ENCODE peak calls at places on chromosome 15, in four cellular contexts. Q, M, U and G are unnamed samples.

GRCh38 chr15:97759363-97759762 is 201.1 kb upstream of the ARRDC4 start:
- DNase-seq in U (no peak), Q (peak; percentile 75), M (peak; percentile 81), G (no peak)

GRCh38 chr15:99916668-99917223 is 183.5 kb upstream of the LYSMD4 start:
- DNase-seq in U (no peak), Q (no peak), M (no peak), G (no peak)

GRCh38 chr15:79218588-79219200 is 63.8 kb upstream of the ANKRD34C start:
- DNase-seq in M (peak; percentile 4), Q (peak; percentile 57), U (no peak), G (no peak)

GRCh38 chr15:28888900-28889299 is 3.1 kb downstream of the APBA2 start:
- DNase-seq in M (no peak), Q (no peak), U (no peak), G (no peak)

GRCh38 chr15:44188810-44189209 is 6.3 kb downstream of the FRMD5 start:
- DNase-seq in U (no peak), M (no peak), Q (no peak), G (no peak)

GRCh38 chr15:23038741-23039150 is 623 bp downstream of the TUBGCP5 start:
- DNase-seq in U (peak; percentile 52), M (peak; percentile 54), Q (peak; percentile 59), G (no peak)

GRCh38 chr15:49223536-49224274 is 53.7 kb downstream of the GALK2 start:
- DNase-seq in M (peak; percentile 40), Q (no peak), U (no peak), G (no peak)

GRCh38 chr15:43930079-43930478 is 103.3 kb downstream of the WDR76 start:
- DNase-seq in M (peak; percentile 51), U (peak; percentile 93), Q (no peak), G (peak; percentile 45)

GRCh38 chr15:89781891-89782618 is 5.9 kb downstream of the MESP2 start:
- DNase-seq in M (peak; percentile 76), U (peak; percentile 88), Q (peak; percentile 90), G (no peak)

GRCh38 chr15:87369269-87369668 is 887.3 kb downstream of the NTRK3 start:
- DNase-seq in U (peak; percentile 81), Q (peak; percentile 74), M (peak; percentile 99), G (no peak)

GRCh38 chr15:54032066-54032465 is 53.8 kb downstream of the UNC13C start:
- DNase-seq in U (no peak), Q (no peak), M (no peak), G (no peak)

GRCh38 chr15:62492900-62493299 is 327.8 kb upstream of the C2CD4B start:
- DNase-seq in U (no peak), M (no peak), Q (no peak), G (no peak)
- H3K4me1 ChIP-seq in U (peaks cover 13% of the 10 kb centered on the region), M (peaks cover 10% of the 10 kb centered on the region), Q (no peaks in the 10 kb centered on the region), G (peaks cover 35% of the 10 kb centered on the region)

DNA sequence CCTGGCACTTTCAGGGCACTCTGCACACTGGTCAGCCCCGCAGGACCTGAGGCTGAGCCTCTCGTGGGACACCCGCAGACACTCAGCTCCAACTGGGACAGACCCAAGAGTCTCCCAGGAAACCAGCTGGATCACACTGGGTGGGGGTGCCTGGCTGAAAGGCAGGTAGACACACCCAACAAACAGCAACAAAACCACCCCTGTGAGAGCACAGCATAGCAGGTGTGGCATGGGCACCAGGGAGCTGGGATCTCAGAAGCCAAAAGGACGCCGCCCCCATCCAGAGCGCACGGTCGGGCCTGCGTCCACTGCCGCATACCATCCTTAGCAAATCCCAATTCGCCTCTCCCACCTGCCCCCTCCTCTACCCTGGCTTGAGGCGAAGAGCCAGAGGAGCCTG is 154.2 kb upstream of the LINGO1 start:
- DNase-seq in U (no peak), M (no peak), Q (no peak), G (peak; percentile 20)
- H3K4me2 ChIP-seq in U (no peak overlapping the region), M (no peak overlapping the region), Q (no peak overlapping the region), G (no peak overlapping the region)

GRCh38 chr15:88624971-88625290 is 3.8 kb downstream of the AEN start:
- DNase-seq in U (no peak), Q (no peak), M (no peak), G (no peak)

GRCh38 chr15:88627463-88627862 is 6.3 kb downstream of the AEN start:
- DNase-seq in U (no peak), M (no peak), Q (no peak), G (no peak)

GRCh38 chr15:88628018-88628673 is 7.0 kb downstream of the AEN start:
- DNase-seq in Q (no peak), U (no peak), M (no peak), G (no peak)

GRCh38 chr15:88624156-88624970 is 3.2 kb downstream of the AEN start:
- DNase-seq in U (peak; percentile 67), M (peak; percentile 23), Q (no peak), G (peak; percentile 49)

DNA sequence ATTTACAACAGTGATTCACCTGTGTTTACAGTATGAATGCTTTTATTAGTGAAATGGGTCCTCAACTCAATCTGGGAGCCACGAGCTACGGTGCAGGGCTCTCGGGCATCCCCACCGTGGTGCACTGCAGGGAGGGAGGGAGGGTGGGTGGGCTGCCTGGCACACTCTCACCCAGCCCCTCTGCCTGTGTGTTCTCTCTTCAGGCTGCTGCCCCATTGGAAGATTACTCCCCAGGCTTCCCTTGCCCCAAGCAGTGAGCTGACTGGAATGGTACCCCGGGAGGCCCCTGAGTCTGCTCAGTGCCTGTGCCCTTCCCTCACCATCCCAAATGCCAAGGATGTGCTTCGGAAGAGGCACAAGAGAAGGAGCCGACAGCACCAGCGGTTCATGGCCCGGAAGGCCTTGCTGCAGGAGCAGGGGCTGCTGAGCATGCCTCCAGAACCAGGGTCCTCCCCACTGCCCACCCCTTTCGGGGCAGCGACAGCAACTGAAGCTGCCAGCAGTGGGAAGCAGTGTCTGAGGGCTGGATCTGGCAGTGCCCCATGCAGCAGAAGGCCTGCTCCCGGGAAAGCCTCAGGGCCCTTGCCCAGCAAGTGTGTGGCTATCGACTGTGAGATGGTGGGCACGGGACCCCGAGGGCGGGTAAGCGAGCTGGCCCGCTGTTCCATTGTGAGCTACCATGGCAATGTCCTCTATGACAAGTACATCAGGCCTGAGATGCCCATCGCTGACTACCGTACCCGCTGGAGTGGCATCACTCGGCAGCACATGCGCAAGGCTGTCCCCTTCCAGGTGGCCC is 5.0 kb downstream of the AEN start:
- DNase-seq in M (no peak), U (no peak), Q (no peak), G (no peak)
- H3K4me1 ChIP-seq in M (peaks cover 17% of the 10 kb centered on the region), U (peaks cover 8% of the 10 kb centered on the region), Q (peaks cover 72% of the 10 kb centered on the region), G (peaks cover 17% of the 10 kb centered on the region)

GRCh38 chr15:71656425-71656824 is 153.9 kb upstream of the NR2E3 start:
- DNase-seq in U (no peak), M (no peak), Q (no peak), G (no peak)
- H3K4me2 ChIP-seq in U (no peak overlapping the region), M (no peak overlapping the region), Q (no peak overlapping the region), G (no peak overlapping the region)

GRCh38 chr15:66884661-66885237 is 180.7 kb upstream of the SMAD3 start:
- DNase-seq in Q (no peak), M (no peak), U (no peak), G (no peak)

GRCh38 chr15:66881173-66881905 is 179.3 kb downstream of the SMAD6 start:
- DNase-seq in U (no peak), Q (no peak), M (no peak), G (no peak)

GRCh38 chr15:66882251-66883020 is 180.4 kb downstream of the SMAD6 start:
- DNase-seq in M (peak; percentile 77), U (no peak), Q (peak; percentile 27), G (no peak)

GRCh38 chr15:66885281-66885915 is 180.0 kb upstream of the SMAD3 start:
- DNase-seq in M (no peak), U (no peak), Q (no peak), G (no peak)

GRCh38 chr15:66883322-66883911 is 181.4 kb downstream of the SMAD6 start:
- DNase-seq in U (peak; percentile 100), M (peak; percentile 100), Q (peak; percentile 99), G (peak; percentile 68)
- H3K4me1 ChIP-seq in U (peaks cover 5% of the 10 kb centered on the region), M (peaks cover 27% of the 10 kb centered on the region), Q (peaks cover 38% of the 10 kb centered on the region), G (peaks cover 13% of the 10 kb centered on the region)